ENCODE peak calls at places on chromosomes 1 and 21, in eight cellular contexts. F is upper lobe of left lung, T is suprapubic skin, G is stomach, M is ovary, X is sigmoid colon, R is transverse colon, W is tibial nerve. Q is an unnamed sample.

GRCh38 chr1:169288011-169288414 is 79.6 kb downstream of the NME7 start:
- DNase-seq in F (no peak), T (no peak), G (no peak), M (no peak), X (no peak), R (no peak), W (no peak), Q (no peak)

GRCh38 chr1:4601986-4602385 is 52.4 kb upstream of the AJAP1 start:
- DNase-seq in F (no peak), T (no peak), G (peak), M (no peak), X (no peak), R (no peak), W (no peak), Q (no peak)

GRCh38 chr1:18907914-18908845 is 5.8 kb upstream of the ALDH4A1 start:
- DNase-seq in F (no peak), T (no peak), G (no peak), M (no peak), X (no peak), R (no peak), W (no peak), Q (no peak)

GRCh38 chr1:20913242-20913641 is 126.1 kb upstream of the HP1BP3 start:
- DNase-seq in F (no peak), T (no peak), G (no peak), M (no peak), X (no peak), R (peak), W (no peak), Q (no peak)

GRCh38 chr1:201632364-201632952 is 93.5 kb downstream of the NAV1 start:
- DNase-seq in F (no peak), T (no peak), G (no peak), M (no peak), X (no peak), R (peak), W (no peak), Q (no peak)

GRCh38 chr1:53153752-53154151 is 11.3 kb upstream of the SLC1A7 start:
- DNase-seq in F (no peak), T (no peak), G (no peak), M (no peak), X (no peak), R (no peak), W (no peak), Q (peak)

GRCh38 chr1:206723500-206724472 is 39.1 kb downstream of the MAPKAPK2 start:
- DNase-seq in F (peak), T (no peak), G (peak), M (no peak), X (peak), R (no peak), W (no peak), Q (no peak)

GRCh38 chr1:180842052-180842451 is 70.6 kb upstream of the KIAA1614 start:
- DNase-seq in F (no peak), T (no peak), G (no peak), M (no peak), X (no peak), R (no peak), W (no peak), Q (no peak)

GRCh38 chr1:18064564-18064963 is 43.0 kb upstream of the IGSF21 start:
- DNase-seq in F (no peak), T (no peak), G (no peak), M (no peak), X (no peak), R (no peak), W (no peak), Q (no peak)

GRCh38 chr1:2520806-2521205 is 5.6 kb downstream of the PANK4 start:
- DNase-seq in F (peak), T (no peak), G (no peak), M (no peak), X (no peak), R (no peak), W (no peak), Q (no peak)

GRCh38 chr21:31339736-31340135 is 4.3 kb downstream of the TIAM1 start:
- DNase-seq in F (no peak), T (no peak), G (no peak), M (no peak), X (no peak), R (no peak), W (no peak), Q (no peak)

GRCh38 chr1:68814067-68814466 is 317.2 kb upstream of the DEPDC1 start:
- DNase-seq in F (no peak), T (no peak), G (no peak), M (no peak), X (no peak), R (no peak), W (no peak), Q (no peak)

GRCh38 chr1:21633992-21634475 is 35.1 kb downstream of the RAP1GAP start:
- DNase-seq in F (no peak), T (no peak), G (peak), M (no peak), X (no peak), R (no peak), W (no peak), Q (no peak)

GRCh38 chr1:25369241-25369640 is 31.1 kb downstream of the TMEM50A start:
- DNase-seq in F (no peak), T (no peak), G (no peak), M (no peak), X (no peak), R (no peak), W (no peak), Q (no peak)

GRCh38 chr1:184890539-184890973 is 83.8 kb downstream of the NIBAN1 start:
- DNase-seq in F (no peak), T (no peak), G (no peak), M (no peak), X (no peak), R (no peak), W (no peak), Q (no peak)

GRCh38 chr1:85268801-85269585 is 7.4 kb downstream of the BCL10 start:
- DNase-seq in F (no peak), T (no peak), G (no peak), M (no peak), X (no peak), R (no peak), W (no peak), Q (no peak)

GRCh38 chr1:221292652-221293051 is 413.4 kb downstream of the HLX start:
- DNase-seq in F (no peak), T (no peak), G (no peak), M (no peak), X (no peak), R (no peak), W (no peak), Q (no peak)

GRCh38 chr1:224432672-224433040 is 1.9 kb downstream of the WDR26 start:
- DNase-seq in F (no peak), T (no peak), G (no peak), M (no peak), X (no peak), R (no peak), W (no peak), Q (no peak)

GRCh38 chr1:23661887-23662286 is 29.7 kb upstream of the RPL11 start:
- DNase-seq in F (no peak), T (no peak), G (no peak), M (no peak), X (no peak), R (no peak), W (no peak), Q (no peak)

GRCh38 chr1:33365560-33365997 is 44.7 kb upstream of the A3GALT2 start:
- DNase-seq in F (no peak), T (peak), G (no peak), M (peak), X (no peak), R (no peak), W (no peak), Q (no peak)

GRCh38 chr1:95089888-95090287 is 17.1 kb upstream of the ALG14 start:
- DNase-seq in F (no peak), T (no peak), G (no peak), M (no peak), X (no peak), R (no peak), W (no peak), Q (no peak)

GRCh38 chr1:187051618-187052232 is 223.0 kb downstream of the PLA2G4A start:
- DNase-seq in F (no peak), T (no peak), G (no peak), M (no peak), X (no peak), R (no peak), W (no peak), Q (no peak)

GRCh38 chr1:179329862-179330261 is 35.9 kb upstream of the AXDND1 start:
- DNase-seq in F (no peak), T (no peak), G (no peak), M (no peak), X (no peak), R (no peak), W (no peak), Q (no peak)

GRCh38 chr1:150535511-150536281 is 13.5 kb upstream of the ADAMTSL4 start:
- DNase-seq in F (no peak), T (no peak), G (no peak), M (no peak), X (no peak), R (no peak), W (no peak), Q (no peak)

GRCh38 chr1:59674605-59675004 is 140.1 kb upstream of the HOOK1 start:
- DNase-seq in F (no peak), T (no peak), G (no peak), M (no peak), X (peak), R (peak), W (no peak), Q (peak)

GRCh38 chr1:30171956-30172694 is 551.3 kb downstream of the MATN1 start:
- DNase-seq in F (no peak), T (no peak), G (peak), M (no peak), X (no peak), R (no peak), W (no peak), Q (peak)

GRCh38 chr21:35838987-35839763 is 221.2 kb downstream of the SETD4 start:
- DNase-seq in F (no peak), T (no peak), G (no peak), M (no peak), X (no peak), R (no peak), W (no peak), Q (no peak)

GRCh38 chr1:85438353-85438752 is 26.6 kb downstream of the DDAH1 start:
- DNase-seq in F (no peak), T (no peak), G (no peak), M (no peak), X (no peak), R (no peak), W (no peak), Q (no peak)

GRCh38 chr1:190303501-190303900 is 174.2 kb downstream of the BRINP3 start:
- DNase-seq in F (no peak), T (no peak), G (no peak), M (no peak), X (no peak), R (no peak), W (no peak), Q (no peak)

GRCh38 chr1:13968361-13968760 is 268.4 kb downstream of the PRDM2 start:
- DNase-seq in F (no peak), T (no peak), G (no peak), M (no peak), X (no peak), R (no peak), W (no peak), Q (no peak)

GRCh38 chr21:31909153-31909771 is 36.4 kb downstream of the HUNK start:
- DNase-seq in F (no peak), T (no peak), G (no peak), M (peak), X (no peak), R (no peak), W (no peak), Q (no peak)

GRCh38 chr1:246043556-246043955 is 463.5 kb downstream of the SMYD3 start:
- DNase-seq in F (no peak), T (no peak), G (no peak), M (no peak), X (no peak), R (no peak), W (no peak), Q (no peak)

GRCh38 chr1:78003070-78003751 is 1.5 kb upstream of the DNAJB4 start:
- DNase-seq in F (no peak), T (no peak), G (no peak), M (no peak), X (no peak), R (no peak), W (no peak), Q (no peak)

GRCh38 chr1:2611621-2612437 is 21.0 kb downstream of the MMEL1 start:
- DNase-seq in F (peak), T (peak), G (no peak), M (no peak), X (no peak), R (no peak), W (no peak), Q (no peak)

GRCh38 chr1:78491311-78492071 is 717 bp downstream of the PTGFR start:
- DNase-seq in F (peak), T (peak), G (no peak), M (peak), X (peak), R (no peak), W (peak), Q (no peak)

GRCh38 chr1:215277537-215277936 is 195.0 kb downstream of the KCNK2 start:
- DNase-seq in F (no peak), T (no peak), G (no peak), M (no peak), X (no peak), R (no peak), W (no peak), Q (no peak)

GRCh38 chr1:22273686-22274681 is 131.1 kb upstream of the WNT4 start:
- DNase-seq in F (no peak), T (no peak), G (no peak), M (no peak), X (no peak), R (no peak), W (no peak), Q (no peak)

GRCh38 chr1:203286161-203286984 is 18.9 kb upstream of the BTG2 start:
- DNase-seq in F (no peak), T (no peak), G (peak), M (peak), X (no peak), R (peak), W (no peak), Q (no peak)
- TF ChIP-seq CTCF in F (no peak), T (no peak), G (no peak), M (no peak), X (no peak), R (no peak), W (no peak), Q (no peak)

DNA sequence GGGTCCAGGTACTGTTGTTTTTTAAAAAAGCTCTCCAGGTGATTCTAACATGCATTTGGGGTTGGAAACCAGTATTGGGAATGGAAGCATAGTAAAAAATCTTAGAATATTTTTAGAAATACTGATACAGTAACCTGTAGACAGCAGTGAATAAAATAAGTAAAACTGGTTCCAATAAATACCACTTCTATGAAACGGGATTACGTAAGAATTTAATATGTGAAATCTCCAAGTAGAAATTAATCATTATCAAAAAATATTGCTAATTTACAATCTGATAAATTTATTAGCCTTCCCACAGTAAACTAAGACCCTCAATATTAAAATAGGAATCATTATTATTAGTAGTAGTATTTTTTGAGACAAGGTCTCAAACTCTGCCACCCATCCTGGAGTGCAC is 177.5 kb downstream of the COP1 start:
- DNase-seq in F (no peak), T (no peak), G (no peak), M (no peak), X (no peak), R (no peak), W (no peak), Q (no peak)
- TF ChIP-seq EP300 in F (no peak), T (no peak), G (no peak), M (no peak), X (no peak), R (no peak), W (no peak), Q (no peak)

GRCh38 chr1:55033215-55033614 is 6.1 kb upstream of the PCSK9 start:
- DNase-seq in F (no peak), T (no peak), G (no peak), M (no peak), X (no peak), R (no peak), W (no peak), Q (no peak)

GRCh38 chr1:55038552-55038838 is 853 bp upstream of the PCSK9 start:
- DNase-seq in F (no peak), T (no peak), G (no peak), M (no peak), X (no peak), R (no peak), W (no peak), Q (no peak)

GRCh38 chr1:55034476-55035133 is 4.7 kb upstream of the PCSK9 start:
- DNase-seq in F (no peak), T (no peak), G (no peak), M (no peak), X (no peak), R (no peak), W (no peak), Q (no peak)

GRCh38 chr1:55037733-55038551 is 1.4 kb upstream of the PCSK9 start:
- DNase-seq in F (no peak), T (no peak), G (no peak), M (no peak), X (no peak), R (no peak), W (no peak), Q (no peak)

DNA sequence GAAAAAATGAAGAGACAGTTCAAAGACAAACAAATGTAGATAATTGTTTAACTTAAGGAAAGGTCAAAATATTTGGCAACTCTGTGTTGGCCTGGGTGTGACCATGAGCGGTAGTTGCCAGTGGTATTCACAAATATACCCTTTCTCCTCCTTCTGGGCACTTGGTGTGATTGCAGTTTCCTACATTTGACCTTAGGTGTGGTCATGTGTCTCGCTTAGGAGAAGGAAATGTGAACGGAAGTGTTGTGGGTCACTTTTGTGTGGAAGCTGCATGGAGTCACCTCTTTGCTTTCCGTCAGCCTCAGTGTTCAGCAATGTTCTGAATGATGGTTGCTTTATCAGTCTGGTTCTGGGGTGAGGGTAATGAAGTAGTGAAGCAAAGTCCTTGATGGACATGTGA is 3.4 kb upstream of the PCSK9 start:
- DNase-seq in F (no peak), T (no peak), G (no peak), M (no peak), X (no peak), R (no peak), W (no peak), Q (no peak)
- TF ChIP-seq CTCF in F (no peak), T (no peak), G (no peak), M (no peak), X (no peak), R (no peak), W (no peak), Q (no peak)

GRCh38 chr21:45516071-45516670 is 26.1 kb downstream of the SLC19A1 start:
- DNase-seq in F (peak), T (peak), G (no peak), M (peak), X (peak), R (no peak), W (no peak), Q (no peak)

GRCh38 chr21:45514311-45515021 is 27.8 kb downstream of the SLC19A1 start:
- DNase-seq in F (peak), T (peak), G (no peak), M (peak), X (peak), R (no peak), W (no peak), Q (no peak)

GRCh38 chr21:45513741-45514310 is 28.4 kb downstream of the SLC19A1 start:
- DNase-seq in F (peak), T (peak), G (no peak), M (peak), X (peak), R (no peak), W (no peak), Q (no peak)

GRCh38 chr21:45516671-45517151 is 25.5 kb downstream of the SLC19A1 start:
- DNase-seq in F (peak), T (peak), G (no peak), M (no peak), X (peak), R (no peak), W (no peak), Q (no peak)

GRCh38 chr21:45515241-45516061 is 26.8 kb downstream of the SLC19A1 start:
- DNase-seq in F (peak), T (peak), G (no peak), M (peak), X (peak), R (no peak), W (no peak), Q (no peak)
- TF ChIP-seq EP300 in F (no peak), T (no peak), G (no peak), M (no peak), X (no peak), R (no peak), W (no peak), Q (no peak)

GRCh38 chr1:232950197-232950918 is at the start of gene NTPCR:
- DNase-seq in F (peak), T (peak), G (peak), M (peak), X (peak), R (peak), W (peak), Q (peak)
- TF ChIP-seq CTCF in F (no peak), T (no peak), G (no peak), M (no peak), X (no peak), R (no peak), W (no peak), Q (peak)

DNA sequence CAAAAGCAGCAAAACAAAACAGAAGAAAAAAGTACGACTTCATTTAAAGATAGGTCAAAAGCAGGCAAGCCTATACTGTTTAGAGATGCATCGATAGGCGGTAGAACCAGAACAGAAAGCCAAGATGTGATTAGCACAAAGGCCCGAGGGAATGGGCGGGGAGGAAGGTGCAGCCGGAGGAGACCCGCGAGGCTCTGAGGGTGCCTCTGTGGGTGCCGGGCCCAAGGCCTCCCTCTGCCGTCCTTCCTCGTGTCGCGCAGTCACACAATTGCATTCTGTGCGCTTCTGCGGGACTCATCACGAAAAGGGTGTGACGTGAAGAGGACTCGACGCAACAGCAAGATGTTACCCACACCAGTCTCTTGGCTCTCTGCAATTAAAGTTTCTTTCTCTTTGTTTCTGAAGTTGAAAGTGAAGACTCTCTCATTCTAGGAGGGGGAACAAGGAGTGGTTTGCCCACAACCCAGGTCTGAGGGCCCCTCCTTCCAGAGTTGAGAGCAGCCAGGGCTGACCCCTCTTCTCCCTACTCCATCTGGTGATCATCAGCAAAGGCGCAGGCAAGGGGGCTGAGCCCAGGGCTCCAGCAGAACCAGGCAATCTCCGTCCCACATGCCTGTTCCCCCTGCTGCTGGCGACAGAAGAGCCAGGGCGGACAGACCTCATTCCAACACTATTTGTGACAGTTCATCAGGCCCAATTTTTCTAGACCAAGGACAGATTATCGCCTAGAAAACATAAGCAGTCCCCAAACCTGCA is 41.1 kb downstream of the NPHP4 start:
- DNase-seq in F (no peak), T (peak), G (no peak), M (peak), X (no peak), R (no peak), W (no peak), Q (no peak)
- TF ChIP-seq EP300 in F (no peak), T (no peak), G (no peak), M (no peak), X (no peak), R (no peak), W (no peak), Q (no peak)

GRCh38 chr1:116732726-116733125 is 21.5 kb upstream of the CD2 start:
- DNase-seq in F (no peak), T (no peak), G (no peak), M (no peak), X (no peak), R (no peak), W (no peak), Q (no peak)
- TF ChIP-seq CTCF in F (no peak), T (no peak), G (no peak), M (no peak), X (no peak), R (no peak), W (no peak), Q (no peak)

DNA sequence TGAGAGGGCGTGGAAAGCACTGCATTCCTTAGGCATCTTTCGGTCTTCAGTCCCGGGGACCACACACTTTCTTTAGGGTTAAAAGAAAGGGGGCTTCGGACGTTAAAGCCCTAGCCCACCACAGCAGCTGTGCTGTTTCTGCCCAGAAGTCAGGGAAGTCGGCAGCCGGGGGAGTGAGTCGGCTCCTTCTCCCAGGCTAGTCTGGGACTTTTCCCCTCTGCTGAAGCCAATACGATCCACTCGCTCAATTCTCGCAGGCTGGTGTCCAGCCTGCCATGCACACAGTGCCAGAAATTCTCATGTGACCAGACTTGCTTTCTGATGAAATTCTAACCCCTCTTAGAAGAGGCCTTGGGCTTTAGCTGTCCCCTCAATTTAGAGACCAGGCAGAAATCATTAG is 67.7 kb downstream of the BCAR3 start:
- DNase-seq in F (no peak), T (no peak), G (peak), M (peak), X (peak), R (no peak), W (no peak), Q (no peak)
- TF ChIP-seq EP300 in F (no peak), T (no peak), G (no peak), M (no peak), X (no peak), R (no peak), W (no peak), Q (no peak)